ENCODE peak calls at places on chromosome 14, in nine cellular contexts. L is uterus; B is pancreas; P is colonic mucosa; E is PC-9; G is psoas muscle; T is SK-N-SH; X is CD8-positive, alpha-beta memory T cell; U is aorta. Q is an unnamed sample.
A peak's percentile ranks its signal among the peaks of the same experiment; 100 is the strongest.

GRCh38 chr14:24851837-24852236 is 198.1 kb downstream of the STXBP6 start:
- DNase-seq in L (no peak), B (no peak), P (no peak), E (no peak), G (no peak), T (no peak), X (no peak), U (no peak), Q (no peak)

GRCh38 chr14:63155511-63156189 is 48.6 kb upstream of the RHOJ start:
- DNase-seq in L (no peak), B (no peak), P (no peak), E (no peak), G (no peak), T (no peak), X (no peak), U (no peak), Q (no peak)

GRCh38 chr14:89452281-89452680 is 35.2 kb upstream of the FOXN3 start:
- DNase-seq in L (no peak), B (peak; percentile 17), P (no peak), E (no peak), G (no peak), T (no peak), X (no peak), U (no peak), Q (no peak)

GRCh38 chr14:96805906-96806305 is 8.7 kb downstream of the VRK1 start:
- DNase-seq in L (no peak), B (no peak), P (peak; percentile 22), E (no peak), G (no peak), T (no peak), X (no peak), U (no peak), Q (no peak)

GRCh38 chr14:74785056-74785613 is 22.0 kb downstream of the YLPM1 start:
- DNase-seq in L (no peak), B (no peak), P (no peak), E (no peak), G (no peak), T (no peak), X (no peak), U (no peak), Q (no peak)

GRCh38 chr14:52125885-52126284 is 57.0 kb upstream of the NID2 start:
- DNase-seq in L (no peak), B (no peak), P (no peak), E (no peak), G (no peak), T (no peak), X (no peak), U (no peak), Q (no peak)

GRCh38 chr14:90730367-90730766 is 85.9 kb downstream of the TTC7B start:
- DNase-seq in L (no peak), B (no peak), P (no peak), E (no peak), G (no peak), T (no peak), X (no peak), U (no peak), Q (no peak)

GRCh38 chr14:33932526-33933292 is 18.2 kb downstream of the EGLN3 start:
- DNase-seq in L (no peak), B (no peak), P (no peak), E (no peak), G (no peak), T (no peak), X (no peak), U (no peak), Q (no peak)

GRCh38 chr14:64968167-64968566 is 4.0 kb downstream of the RAB15 start:
- DNase-seq in L (no peak), B (no peak), P (no peak), E (no peak), G (no peak), T (no peak), X (peak; percentile 18), U (no peak), Q (no peak)

GRCh38 chr14:64966976-64967375 is 5.2 kb downstream of the RAB15 start:
- DNase-seq in L (no peak), B (no peak), P (no peak), E (peak; percentile 93), G (no peak), T (no peak), X (no peak), U (no peak), Q (no peak)

GRCh38 chr14:64968651-64969050 is 3.5 kb downstream of the RAB15 start:
- DNase-seq in L (no peak), B (peak; percentile 35), P (no peak), E (no peak), G (no peak), T (no peak), X (peak; percentile 3), U (no peak), Q (no peak)

GRCh38 chr14:64963611-64964010 is 8.5 kb downstream of the RAB15 start:
- DNase-seq in L (no peak), B (no peak), P (no peak), E (no peak), G (no peak), T (no peak), X (peak; percentile 24), U (no peak), Q (no peak)

DNA sequence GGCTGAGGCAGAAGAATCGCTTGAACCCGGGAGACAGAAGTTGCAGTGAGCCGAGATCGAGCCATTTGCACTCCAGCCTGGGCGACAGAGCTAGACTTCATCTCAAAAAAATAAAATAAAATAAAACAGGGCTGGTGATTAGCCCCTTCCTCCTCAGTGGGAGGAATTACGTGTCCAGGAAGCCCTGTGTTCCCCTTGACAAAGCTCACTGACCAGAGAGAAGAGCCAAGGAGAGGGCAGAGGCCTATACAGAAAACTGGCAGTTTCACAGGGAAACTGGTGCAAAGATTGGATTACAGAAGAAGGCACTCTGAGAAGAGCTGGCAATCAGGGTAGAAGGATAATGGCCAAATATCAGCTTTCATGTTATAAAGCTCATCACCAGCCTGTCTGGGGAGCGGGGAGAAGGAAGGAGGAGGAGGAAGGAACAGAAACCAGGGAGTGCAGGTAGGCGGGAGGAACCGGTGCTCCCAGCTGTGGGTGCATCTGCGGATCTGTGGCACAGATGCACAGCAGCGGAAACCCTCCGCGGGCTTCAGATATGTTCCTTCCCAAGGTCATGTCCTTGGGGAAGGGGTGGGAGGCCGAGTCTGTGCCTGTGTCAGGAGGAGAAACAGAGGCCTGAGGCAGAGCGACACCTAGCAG is 6.7 kb downstream of the RAB15 start:
- DNase-seq in L (no peak), B (no peak), P (no peak), E (no peak), G (no peak), T (no peak), X (peak; percentile 24), U (no peak), Q (no peak)
- H3K27ac ChIP-seq in L (no peak overlapping the region), B (no peak overlapping the region), P (no peak overlapping the region), E (peak overlapping the region; percentile 88), G (peak overlapping the region; percentile 16), T (no peak overlapping the region), X (no peak overlapping the region), U (no peak overlapping the region), Q (no peak overlapping the region)

GRCh38 chr14:54640480-54640879 is 73.6 kb downstream of the SAMD4A start:
- DNase-seq in L (no peak), B (no peak), P (no peak), E (no peak), G (no peak), T (no peak), X (no peak), U (no peak), Q (no peak)

GRCh38 chr14:54643696-54644176 is 76.8 kb downstream of the SAMD4A start:
- DNase-seq in L (no peak), B (no peak), P (no peak), E (no peak), G (no peak), T (no peak), X (no peak), U (no peak), Q (no peak)

GRCh38 chr14:54646576-54647130 is 79.7 kb downstream of the SAMD4A start:
- DNase-seq in L (no peak), B (no peak), P (no peak), E (no peak), G (no peak), T (no peak), X (no peak), U (no peak), Q (no peak)

GRCh38 chr14:54642121-54642520 is 75.2 kb downstream of the SAMD4A start:
- DNase-seq in L (no peak), B (no peak), P (no peak), E (no peak), G (no peak), T (no peak), X (no peak), U (no peak), Q (no peak)

DNA sequence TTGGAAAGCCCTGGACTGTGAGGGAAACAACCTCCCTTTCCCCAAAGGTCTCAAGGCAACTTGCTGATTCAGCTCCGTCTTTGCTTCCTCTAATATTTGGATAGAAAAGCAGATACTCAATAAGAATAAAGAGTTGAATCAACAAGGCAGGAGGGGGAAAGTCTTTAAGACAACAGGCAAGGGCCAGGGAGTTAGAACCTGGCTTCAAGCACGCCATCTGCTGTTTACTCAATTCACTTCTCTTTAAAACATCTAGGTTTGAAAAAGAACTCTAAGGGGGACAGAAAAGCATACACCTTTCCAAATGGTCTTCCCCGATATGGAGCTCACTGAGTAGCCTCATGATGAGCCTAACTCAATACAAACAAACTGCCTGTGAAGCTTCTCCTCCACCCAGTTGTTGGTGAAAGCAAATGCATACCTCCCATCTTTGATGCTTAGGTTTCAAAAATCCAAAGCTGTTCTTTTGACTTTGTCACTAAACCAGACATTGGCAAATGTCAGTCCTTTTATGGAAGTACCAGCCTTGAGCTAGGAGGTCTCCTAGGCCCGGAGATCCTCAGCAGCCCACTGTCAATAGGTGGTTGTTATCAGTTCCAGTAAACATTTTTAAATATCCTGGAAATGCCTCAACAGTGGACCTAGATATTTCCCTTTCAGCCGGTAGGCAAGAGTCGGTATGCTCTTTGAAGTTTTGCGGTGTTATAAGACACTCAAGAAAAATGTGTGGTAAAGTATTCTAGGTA is 76.2 kb downstream of the SAMD4A start:
- DNase-seq in L (no peak), B (no peak), P (no peak), E (no peak), G (no peak), T (no peak), X (no peak), U (no peak), Q (no peak)
- H3K27me3 ChIP-seq in L (no peaks in the 10 kb centered on the region), B (no peaks in the 10 kb centered on the region), P (no peaks in the 10 kb centered on the region), E (no peaks in the 10 kb centered on the region), G (no peaks in the 10 kb centered on the region), T (no peaks in the 10 kb centered on the region), X (no peaks in the 10 kb centered on the region), U (no peaks in the 10 kb centered on the region), Q (no peaks in the 10 kb centered on the region)

GRCh38 chr14:68964300-68965093 is 14.6 kb downstream of the ACTN1 start:
- DNase-seq in L (no peak), B (no peak), P (no peak), E (no peak), G (no peak), T (no peak), X (no peak), U (peak; percentile 64), Q (no peak)

GRCh38 chr14:68967459-68967940 is 11.6 kb downstream of the ACTN1 start:
- DNase-seq in L (no peak), B (peak; percentile 26), P (no peak), E (no peak), G (no peak), T (no peak), X (no peak), U (peak; percentile 34), Q (no peak)

GRCh38 chr14:68966872-68967301 is 12.2 kb downstream of the ACTN1 start:
- DNase-seq in L (no peak), B (peak; percentile 43), P (no peak), E (peak; percentile 67), G (no peak), T (peak; percentile 81), X (no peak), U (peak; percentile 73), Q (no peak)

GRCh38 chr14:68962681-68963080 is 16.4 kb downstream of the ACTN1 start:
- DNase-seq in L (no peak), B (no peak), P (no peak), E (no peak), G (no peak), T (no peak), X (no peak), U (no peak), Q (no peak)

GRCh38 chr14:68965261-68965761 is 13.8 kb downstream of the ACTN1 start:
- DNase-seq in L (no peak), B (no peak), P (no peak), E (peak; percentile 75), G (no peak), T (no peak), X (no peak), U (peak; percentile 54), Q (no peak)
- H3K27ac ChIP-seq in L (peak overlapping the region; percentile 53), B (peak overlapping the region; percentile 41), P (peak overlapping the region; percentile 19), E (peak overlapping the region; percentile 18), G (no peak overlapping the region), T (no peak overlapping the region), X (no peak overlapping the region), U (peak overlapping the region; percentile 46), Q (peak overlapping the region; percentile 23)

DNA sequence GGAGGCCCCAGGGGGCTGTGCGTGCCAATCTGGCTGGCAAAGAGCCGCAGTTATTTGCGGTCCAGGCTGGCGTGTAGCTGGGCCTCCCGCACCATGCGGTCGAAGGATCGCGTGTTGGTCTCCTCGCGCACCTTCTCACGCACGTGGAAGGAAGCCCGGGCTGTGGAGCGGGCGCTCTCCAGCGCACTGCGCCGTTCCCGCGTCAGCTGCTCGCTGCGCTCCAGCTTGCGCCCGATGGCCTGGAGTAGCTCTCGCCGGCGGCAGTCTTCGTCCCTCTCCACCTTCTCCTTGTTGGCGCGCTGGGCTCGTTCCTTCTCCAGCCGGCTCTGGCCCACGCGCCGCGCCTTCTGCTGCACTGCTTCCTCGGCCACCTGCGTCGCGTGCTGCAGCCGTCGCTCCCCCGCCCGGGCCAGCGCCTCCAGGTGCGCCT is 3.2 kb downstream of the CCDC177 start:
- DNase-seq in L (no peak), B (peak; percentile 61), P (no peak), E (no peak), G (no peak), T (no peak), X (no peak), U (no peak), Q (no peak)
- H3K27me3 ChIP-seq in L (peaks cover 24% of the 10 kb centered on the region), B (peaks cover 2% of the 10 kb centered on the region), P (peaks cover 58% of the 10 kb centered on the region), E (peaks cover 42% of the 10 kb centered on the region), G (no peaks in the 10 kb centered on the region), T (peaks cover 35% of the 10 kb centered on the region), X (peaks cover 20% of the 10 kb centered on the region), U (no peaks in the 10 kb centered on the region), Q (no peaks in the 10 kb centered on the region)